ENCODE peak calls at places on chromosomes 4 and X, in four cellular contexts. R, W, Z and O are unnamed samples.

GRCh38 chr4:184695178-184695896 is 38.6 kb downstream of the CENPU start:
- DNase-seq in Z (no peak), R (no peak), W (no peak), O (no peak)

GRCh38 chrX:5976332-5976731 is 252.3 kb downstream of the NLGN4X start:
- DNase-seq in R (no peak), W (no peak), Z (no peak), O (no peak)

GRCh38 chrX:120790118-120790517 is 85.5 kb downstream of the CT47B1 start:
- DNase-seq in W (peak), Z (peak), R (peak), O (no peak)

GRCh38 chr4:153156263-153156662 is 48.0 kb upstream of the TRIM2 start:
- DNase-seq in R (no peak), W (no peak), Z (no peak), O (no peak)

GRCh38 chrX:8748855-8749254 is 16.9 kb upstream of the ANOS1 start:
- DNase-seq in W (no peak), R (no peak), Z (no peak), O (no peak)

GRCh38 chrX:154596290-154596929 is 11.5 kb downstream of the CTAG1A start:
- DNase-seq in W (no peak), Z (no peak), R (no peak), O (no peak)

GRCh38 chrX:10048076-10048475 is 80.9 kb downstream of the CLDN34 start:
- DNase-seq in Z (no peak), R (no peak), W (no peak), O (no peak)

GRCh38 chrX:110015027-110015426 is 12.1 kb downstream of the TMEM164 start:
- DNase-seq in R (no peak), W (no peak), Z (no peak), O (no peak)

GRCh38 chr4:3254302-3255131 is 5.6 kb downstream of the MSANTD1 start:
- DNase-seq in R (peak), W (peak), Z (peak), O (no peak)

GRCh38 chr4:3045500-3045850 is 28.9 kb downstream of the HTT-AS start:
- DNase-seq in W (no peak), Z (peak), R (peak), O (peak)

GRCh38 chrX:114717921-114718320 is 134.0 kb downstream of the HTR2C start:
- DNase-seq in Z (no peak), R (no peak), W (no peak), O (no peak)

GRCh38 chr4:80446664-80447063 is 111.1 kb downstream of the CFAP299 start:
- DNase-seq in W (no peak), Z (no peak), R (no peak), O (no peak)

GRCh38 chrX:96432647-96433046 is 252.0 kb upstream of the DIAPH2 start:
- DNase-seq in W (no peak), R (no peak), Z (no peak), O (no peak)

GRCh38 chrX:21158678-21159077 is 215.5 kb upstream of the CNKSR2 start:
- DNase-seq in R (no peak), Z (no peak), W (no peak), O (no peak)

GRCh38 chr4:38489924-38490639 is 173.9 kb upstream of the KLF3 start:
- DNase-seq in R (peak), Z (peak), W (no peak), O (peak)

GRCh38 chr4:103451341-103451740 is 253.2 kb upstream of the CENPE start:
- DNase-seq in Z (no peak), W (no peak), R (no peak), O (no peak)

DNA sequence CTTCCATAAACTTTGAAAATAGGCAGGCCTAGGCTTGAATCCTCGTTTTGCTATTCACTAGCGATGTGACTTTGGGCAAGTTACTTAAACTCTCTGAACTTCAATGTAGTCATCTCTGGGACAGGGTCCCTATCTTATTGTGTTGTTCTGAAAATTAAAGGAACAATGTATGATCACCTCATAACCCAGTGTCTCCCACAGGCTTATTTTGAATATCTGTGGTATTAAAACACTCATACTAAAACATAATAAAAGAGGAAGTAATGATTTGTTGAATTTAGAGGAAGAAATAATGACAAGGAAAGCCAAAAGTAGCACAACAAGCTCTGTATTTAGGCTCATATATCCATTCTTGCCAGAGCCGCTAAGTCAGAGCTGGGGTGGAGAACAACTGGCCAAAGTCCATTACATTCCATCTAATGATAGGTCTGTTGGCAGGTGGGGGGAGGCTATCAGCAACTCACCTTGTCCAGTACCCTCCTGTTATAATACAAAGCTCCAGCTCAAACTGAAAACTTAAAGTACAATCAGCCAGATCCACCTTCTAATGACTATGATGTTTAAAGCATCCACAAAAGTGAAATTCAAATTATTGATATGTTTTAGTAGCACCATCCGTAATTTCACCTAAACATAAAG is 64.6 kb upstream of the LSM6 start:
- DNase-seq in R (no peak), Z (no peak), W (no peak), O (no peak)
- H3K27ac ChIP-seq in R (no peak), Z (no peak), W (no peak), O (no peak)

GRCh38 chr4:99759988-99760387 is 56.6 kb upstream of the DAPP1 start:
- DNase-seq in W (no peak), Z (no peak), R (no peak), O (no peak)

GRCh38 chr4:99762728-99763127 is 53.9 kb upstream of the DAPP1 start:
- DNase-seq in W (no peak), R (no peak), Z (no peak), O (no peak)

GRCh38 chr4:99759346-99759984 is 57.2 kb upstream of the DAPP1 start:
- DNase-seq in W (no peak), R (no peak), Z (no peak), O (no peak)

DNA sequence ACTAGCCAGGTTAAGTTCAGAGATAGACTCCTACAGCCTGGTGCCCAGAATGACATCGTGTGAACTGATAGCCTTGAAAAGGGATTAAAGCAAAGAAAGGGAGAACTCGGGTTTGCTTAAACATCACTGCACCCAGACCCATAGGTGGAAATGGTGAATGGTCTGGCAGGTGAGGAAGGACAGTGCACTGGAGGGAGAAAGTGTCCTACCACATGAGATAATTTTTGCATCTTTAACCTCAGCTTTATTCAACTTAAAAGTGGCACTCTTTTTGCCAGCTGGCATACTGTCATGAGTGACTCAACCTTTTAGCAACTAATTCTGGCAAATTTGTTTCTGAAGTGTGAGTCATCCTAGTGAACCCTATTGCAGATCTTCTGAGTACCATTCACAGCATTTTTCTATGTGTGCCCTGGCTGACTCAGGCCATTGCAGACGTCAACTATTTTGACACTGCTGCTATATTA is 53.0 kb upstream of the DAPP1 start:
- DNase-seq in Z (peak), W (peak), R (no peak), O (peak)
- H3K27ac ChIP-seq in Z (no peak), W (no peak), R (no peak), O (peak)

GRCh38 chrX:131779313-131779712 is 235.4 kb downstream of the OR13H1 start:
- DNase-seq in Z (no peak), R (no peak), W (no peak), O (no peak)
- H3K27ac ChIP-seq in Z (peak), R (no peak), W (peak), O (no peak)

GRCh38 chr4:40204507-40205258 is 7.9 kb downstream of the RHOH start:
- DNase-seq in W (no peak), Z (no peak), R (no peak), O (no peak)

GRCh38 chr4:40199999-40200880 is 3.4 kb downstream of the RHOH start:
- DNase-seq in Z (no peak), W (peak), R (peak), O (no peak)

GRCh38 chr4:40201898-40202297 is 5.1 kb downstream of the RHOH start:
- DNase-seq in W (no peak), R (no peak), Z (no peak), O (no peak)

GRCh38 chr4:40200881-40201797 is 4.3 kb downstream of the RHOH start:
- DNase-seq in Z (no peak), W (no peak), R (no peak), O (no peak)

GRCh38 chr4:40202474-40202873 is 5.6 kb downstream of the RHOH start:
- DNase-seq in R (no peak), Z (no peak), W (no peak), O (no peak)
- H3K27ac ChIP-seq in R (peak), Z (no peak), W (no peak), O (no peak)

DNA sequence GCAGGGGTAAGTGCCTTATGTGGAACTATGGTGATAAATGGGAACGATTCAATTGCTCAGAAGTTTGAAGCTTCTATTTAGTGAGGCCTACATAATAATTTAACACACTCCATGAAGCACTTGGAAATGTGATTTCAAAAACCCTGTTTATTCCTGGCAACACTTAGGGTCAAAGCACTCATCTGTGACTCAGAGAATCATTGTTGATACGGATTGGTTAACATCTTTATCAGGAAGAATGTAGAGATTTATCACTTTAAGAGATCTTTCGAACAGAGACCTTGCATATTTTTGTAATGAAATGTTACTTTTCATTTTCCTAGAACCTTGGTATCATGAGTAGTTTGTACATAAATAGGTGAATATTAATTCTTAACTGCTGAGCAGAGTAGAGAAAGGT is 269.1 kb upstream of the SLIT2 start:
- DNase-seq in R (no peak), Z (no peak), W (no peak), O (no peak)
- H3K27ac ChIP-seq in R (no peak), Z (peak), W (no peak), O (no peak)